ENCODE peak calls at places on chromosomes 4 and X, in four cellular contexts. One of them, this sample, is unnamed.

GRCh38 chr4:156442961-156443360 is 489.3 kb upstream of the CTSO start:
- DNase-seq in left ventricle myocardium inferior: no peak
- DNase-seq in B cell: no peak
- DNase-seq in stimulated activated CD4-positive, alpha-beta T cell treated with anti-CD3 and anti-CD28 coated beads, Interleukin-1b, Interleukin-23, amount 100 ng/mL, for 24 hours: no peak
- DNase-seq in this sample: no peak

GRCh38 chrX:103586314-103586646 is 965 bp downstream of the TCEAL4 start:
- DNase-seq in left ventricle myocardium inferior: no peak
- DNase-seq in stimulated activated CD4-positive, alpha-beta T cell treated with anti-CD3 and anti-CD28 coated beads, Interleukin-1b, Interleukin-23, amount 100 ng/mL, for 24 hours: no peak
- DNase-seq in B cell: no peak
- DNase-seq in this sample: no peak

GRCh38 chr4:16496501-16496900 is 270.2 kb upstream of the TAPT1 start:
- DNase-seq in left ventricle myocardium inferior: no peak
- DNase-seq in B cell: no peak
- DNase-seq in stimulated activated CD4-positive, alpha-beta T cell treated with anti-CD3 and anti-CD28 coated beads, Interleukin-1b, Interleukin-23, amount 100 ng/mL, for 24 hours: no peak
- DNase-seq in this sample: no peak

GRCh38 chr4:12761694-12762093 is 722.4 kb downstream of the RAB28 start:
- DNase-seq in stimulated activated CD4-positive, alpha-beta T cell treated with anti-CD3 and anti-CD28 coated beads, Interleukin-1b, Interleukin-23, amount 100 ng/mL, for 24 hours: no peak
- DNase-seq in left ventricle myocardium inferior: no peak
- DNase-seq in B cell: no peak
- DNase-seq in this sample: peak; percentile 11

GRCh38 chrX:12372111-12372510 is 233.8 kb downstream of the FRMPD4 start:
- DNase-seq in stimulated activated CD4-positive, alpha-beta T cell treated with anti-CD3 and anti-CD28 coated beads, Interleukin-1b, Interleukin-23, amount 100 ng/mL, for 24 hours: no peak
- DNase-seq in left ventricle myocardium inferior: no peak
- DNase-seq in B cell: no peak
- DNase-seq in this sample: no peak

GRCh38 chr4:180398564-180398963 is 1844.6 kb upstream of the TENM3 start:
- DNase-seq in B cell: no peak
- DNase-seq in left ventricle myocardium inferior: no peak
- DNase-seq in stimulated activated CD4-positive, alpha-beta T cell treated with anti-CD3 and anti-CD28 coated beads, Interleukin-1b, Interleukin-23, amount 100 ng/mL, for 24 hours: no peak
- DNase-seq in this sample: no peak

GRCh38 chrX:96685205-96686099 is 810 bp downstream of the DIAPH2 start:
- DNase-seq in B cell: no peak
- DNase-seq in stimulated activated CD4-positive, alpha-beta T cell treated with anti-CD3 and anti-CD28 coated beads, Interleukin-1b, Interleukin-23, amount 100 ng/mL, for 24 hours: no peak
- DNase-seq in left ventricle myocardium inferior: peak; percentile 21
- DNase-seq in this sample: no peak

GRCh38 chrX:39477031-39477430 is 620.7 kb downstream of the BCOR start:
- DNase-seq in B cell: no peak
- DNase-seq in stimulated activated CD4-positive, alpha-beta T cell treated with anti-CD3 and anti-CD28 coated beads, Interleukin-1b, Interleukin-23, amount 100 ng/mL, for 24 hours: no peak
- DNase-seq in left ventricle myocardium inferior: no peak
- DNase-seq in this sample: no peak

GRCh38 chr4:167606551-167606950 is 372.3 kb upstream of the SPOCK3 start:
- DNase-seq in left ventricle myocardium inferior: no peak
- DNase-seq in B cell: no peak
- DNase-seq in stimulated activated CD4-positive, alpha-beta T cell treated with anti-CD3 and anti-CD28 coated beads, Interleukin-1b, Interleukin-23, amount 100 ng/mL, for 24 hours: no peak
- DNase-seq in this sample: no peak

GRCh38 chr4:71697031-71697430 is 86.8 kb downstream of the GC start:
- DNase-seq in left ventricle myocardium inferior: no peak
- DNase-seq in stimulated activated CD4-positive, alpha-beta T cell treated with anti-CD3 and anti-CD28 coated beads, Interleukin-1b, Interleukin-23, amount 100 ng/mL, for 24 hours: no peak
- DNase-seq in B cell: no peak
- DNase-seq in this sample: no peak

GRCh38 chr4:65508169-65508568 is 162.1 kb downstream of the EPHA5 start:
- DNase-seq in stimulated activated CD4-positive, alpha-beta T cell treated with anti-CD3 and anti-CD28 coated beads, Interleukin-1b, Interleukin-23, amount 100 ng/mL, for 24 hours: no peak
- DNase-seq in left ventricle myocardium inferior: no peak
- DNase-seq in B cell: no peak
- DNase-seq in this sample: no peak

GRCh38 chr4:84995386-84995785 is 28.9 kb upstream of the WDFY3 start:
- DNase-seq in stimulated activated CD4-positive, alpha-beta T cell treated with anti-CD3 and anti-CD28 coated beads, Interleukin-1b, Interleukin-23, amount 100 ng/mL, for 24 hours: no peak
- DNase-seq in B cell: no peak
- DNase-seq in left ventricle myocardium inferior: no peak
- DNase-seq in this sample: no peak

GRCh38 chr4:36255575-36255974 is 11.3 kb upstream of the ARAP2 start:
- DNase-seq in stimulated activated CD4-positive, alpha-beta T cell treated with anti-CD3 and anti-CD28 coated beads, Interleukin-1b, Interleukin-23, amount 100 ng/mL, for 24 hours: no peak
- DNase-seq in left ventricle myocardium inferior: no peak
- DNase-seq in B cell: peak; percentile 54
- DNase-seq in this sample: no peak

GRCh38 chr4:26087108-26087507 is 173.1 kb downstream of the SMIM20 start:
- DNase-seq in stimulated activated CD4-positive, alpha-beta T cell treated with anti-CD3 and anti-CD28 coated beads, Interleukin-1b, Interleukin-23, amount 100 ng/mL, for 24 hours: no peak
- DNase-seq in left ventricle myocardium inferior: no peak
- DNase-seq in B cell: no peak
- DNase-seq in this sample: no peak

GRCh38 chr4:3605491-3605890 is 73.3 kb upstream of the LRPAP1 start:
- DNase-seq in stimulated activated CD4-positive, alpha-beta T cell treated with anti-CD3 and anti-CD28 coated beads, Interleukin-1b, Interleukin-23, amount 100 ng/mL, for 24 hours: no peak
- DNase-seq in B cell: no peak
- DNase-seq in left ventricle myocardium inferior: no peak
- DNase-seq in this sample: no peak

GRCh38 chr4:55386073-55386472 is 9.7 kb upstream of the TMEM165 start:
- DNase-seq in B cell: no peak
- DNase-seq in left ventricle myocardium inferior: no peak
- DNase-seq in stimulated activated CD4-positive, alpha-beta T cell treated with anti-CD3 and anti-CD28 coated beads, Interleukin-1b, Interleukin-23, amount 100 ng/mL, for 24 hours: no peak
- DNase-seq in this sample: peak; percentile 54

GRCh38 chrX:25968920-25969319 is 169.2 kb upstream of the MAGEB18 start:
- DNase-seq in stimulated activated CD4-positive, alpha-beta T cell treated with anti-CD3 and anti-CD28 coated beads, Interleukin-1b, Interleukin-23, amount 100 ng/mL, for 24 hours: no peak
- DNase-seq in B cell: no peak
- DNase-seq in left ventricle myocardium inferior: no peak
- DNase-seq in this sample: peak; percentile 75

GRCh38 chr4:79872738-79873137 is 200.3 kb downstream of the ANTXR2 start:
- DNase-seq in stimulated activated CD4-positive, alpha-beta T cell treated with anti-CD3 and anti-CD28 coated beads, Interleukin-1b, Interleukin-23, amount 100 ng/mL, for 24 hours: no peak
- DNase-seq in left ventricle myocardium inferior: no peak
- DNase-seq in B cell: no peak
- DNase-seq in this sample: no peak

GRCh38 chr4:156553659-156554058 is 417.9 kb downstream of the PDGFC start:
- DNase-seq in stimulated activated CD4-positive, alpha-beta T cell treated with anti-CD3 and anti-CD28 coated beads, Interleukin-1b, Interleukin-23, amount 100 ng/mL, for 24 hours: no peak
- DNase-seq in B cell: no peak
- DNase-seq in left ventricle myocardium inferior: no peak
- DNase-seq in this sample: peak; percentile 45

GRCh38 chr4:119244344-119244743 is 31.8 kb downstream of the USP53 start:
- DNase-seq in left ventricle myocardium inferior: no peak
- DNase-seq in stimulated activated CD4-positive, alpha-beta T cell treated with anti-CD3 and anti-CD28 coated beads, Interleukin-1b, Interleukin-23, amount 100 ng/mL, for 24 hours: no peak
- DNase-seq in B cell: no peak
- DNase-seq in this sample: no peak

GRCh38 chr4:120923201-120923522 is 636 bp upstream of the PRDM5 start:
- DNase-seq in stimulated activated CD4-positive, alpha-beta T cell treated with anti-CD3 and anti-CD28 coated beads, Interleukin-1b, Interleukin-23, amount 100 ng/mL, for 24 hours: no peak
- DNase-seq in B cell: no peak
- DNase-seq in left ventricle myocardium inferior: no peak
- DNase-seq in this sample: no peak

GRCh38 chr4:129344058-129344457 is 248.1 kb downstream of the C4orf33 start:
- DNase-seq in stimulated activated CD4-positive, alpha-beta T cell treated with anti-CD3 and anti-CD28 coated beads, Interleukin-1b, Interleukin-23, amount 100 ng/mL, for 24 hours: no peak
- DNase-seq in left ventricle myocardium inferior: no peak
- DNase-seq in B cell: no peak
- DNase-seq in this sample: peak; percentile 90

GRCh38 chrX:13994104-13994503 is 35.6 kb downstream of the GEMIN8 start:
- DNase-seq in stimulated activated CD4-positive, alpha-beta T cell treated with anti-CD3 and anti-CD28 coated beads, Interleukin-1b, Interleukin-23, amount 100 ng/mL, for 24 hours: no peak
- DNase-seq in left ventricle myocardium inferior: no peak
- DNase-seq in B cell: no peak
- DNase-seq in this sample: no peak

GRCh38 chr4:10926025-10926424 is 241.5 kb upstream of the CLNK start:
- DNase-seq in left ventricle myocardium inferior: no peak
- DNase-seq in stimulated activated CD4-positive, alpha-beta T cell treated with anti-CD3 and anti-CD28 coated beads, Interleukin-1b, Interleukin-23, amount 100 ng/mL, for 24 hours: no peak
- DNase-seq in B cell: no peak
- DNase-seq in this sample: no peak

GRCh38 chr4:46329118-46329976 is 60.6 kb downstream of the GABRA2 start:
- DNase-seq in left ventricle myocardium inferior: no peak
- DNase-seq in stimulated activated CD4-positive, alpha-beta T cell treated with anti-CD3 and anti-CD28 coated beads, Interleukin-1b, Interleukin-23, amount 100 ng/mL, for 24 hours: no peak
- DNase-seq in B cell: no peak
- DNase-seq in this sample: peak; percentile 72

GRCh38 chrX:11908371-11908770 is 150.3 kb downstream of the MSL3 start:
- DNase-seq in B cell: no peak
- DNase-seq in stimulated activated CD4-positive, alpha-beta T cell treated with anti-CD3 and anti-CD28 coated beads, Interleukin-1b, Interleukin-23, amount 100 ng/mL, for 24 hours: no peak
- DNase-seq in left ventricle myocardium inferior: no peak
- DNase-seq in this sample: peak; percentile 76

GRCh38 chrX:9786839-9787635 is 808 bp downstream of the SHROOM2 start:
- DNase-seq in B cell: no peak
- DNase-seq in stimulated activated CD4-positive, alpha-beta T cell treated with anti-CD3 and anti-CD28 coated beads, Interleukin-1b, Interleukin-23, amount 100 ng/mL, for 24 hours: no peak
- DNase-seq in left ventricle myocardium inferior: no peak
- DNase-seq in this sample: no peak

GRCh38 chr4:140300271-140300970 is 73.0 kb upstream of the SCOC start:
- DNase-seq in left ventricle myocardium inferior: no peak
- DNase-seq in B cell: no peak
- DNase-seq in stimulated activated CD4-positive, alpha-beta T cell treated with anti-CD3 and anti-CD28 coated beads, Interleukin-1b, Interleukin-23, amount 100 ng/mL, for 24 hours: no peak
- DNase-seq in this sample: no peak